ENCODE peak calls at places on chromosomes 2 and 18, in four cellular contexts. G is HS-5, N is NCI-H1105 treated with DMSO at 0.1 percent for 48 hours, I is dermis blood vessel endothelial cell. M is an unnamed sample.

GRCh38 chr2:241762933-241763369 is 13.7 kb upstream of the GAL3ST2 start:
- DNase-seq in G (no peak), I (no peak), N (no peak), M (no peak)

GRCh38 chr2:205002390-205002789 is 457.1 kb downstream of the PARD3B start:
- DNase-seq in G (no peak), N (no peak), I (no peak), M (no peak)

GRCh38 chr18:9038277-9038871 is 64.1 kb upstream of the NDUFV2 start:
- DNase-seq in G (no peak), I (peak), N (no peak), M (peak)

GRCh38 chr2:149720615-149721014 is 133.0 kb upstream of the MMADHC start:
- DNase-seq in N (no peak), I (no peak), G (no peak), M (no peak)

GRCh38 chr2:121205321-121205942 is 79.6 kb downstream of the TFCP2L1 start:
- DNase-seq in N (no peak), I (no peak), G (no peak), M (no peak)

GRCh38 chr2:127574656-127575055 is 39.2 kb downstream of the MYO7B start:
- DNase-seq in N (no peak), G (no peak), I (no peak), M (no peak)

GRCh38 chr2:88254437-88255081 is 84.4 kb downstream of the THNSL2 start:
- DNase-seq in G (peak), N (no peak), I (no peak), M (no peak)

GRCh38 chr2:218962859-218963492 is 3.5 kb downstream of the CDK5R2 start:
- DNase-seq in I (peak), N (peak), G (no peak), M (no peak)

GRCh38 chr2:105426626-105427292 is 27.9 kb upstream of the FHL2 start:
- DNase-seq in G (no peak), N (no peak), I (no peak), M (no peak)

GRCh38 chr2:178327516-178327915 is 123.5 kb downstream of the PRKRA start:
- DNase-seq in G (no peak), N (peak), I (no peak), M (no peak)

M was measured in dermis microvascular lymphatic vessel endothelial cell.